ENCODE peak calls at places on chromosome 5, in nine cellular contexts. C is omental fat pad; F is activated T-cell treated with anti-CD3 and anti-CD28 coated beads, Interleukin-2, amount 50 U/mL, for 24 hours; T is NCI-H345; A is NCI-H1694; E is Kasumi-1; N is mucosa of descending colon; O is stimulated activated CD8-positive, alpha-beta memory T cell treated with anti-CD3 and anti-CD28 coated beads, Interleukin-2, amount 100 ng/mL, for 48 hours; L is EL. U is an unnamed sample.

GRCh38 chr5:177601577-177602457 is 1.9 kb downstream of the B4GALT7 start:
- DNase-seq in O (no peak), E (no peak), L (no peak), N (no peak), F (peak), C (no peak), T (no peak), A (no peak), U (no peak)

GRCh38 chr5:539469-540214 is 15.4 kb upstream of the SLC9A3 start:
- DNase-seq in A (no peak), O (no peak), N (no peak), F (no peak), T (no peak), C (no peak), L (no peak), E (no peak), U (no peak)

GRCh38 chr5:84383816-84384603 is 670 bp downstream of the EDIL3 start:
- DNase-seq in E (peak), N (peak), L (no peak), T (peak), C (no peak), A (no peak), O (no peak), F (no peak), U (peak)

GRCh38 chr5:52990531-52990925 is 1.4 kb downstream of the ITGA2 start:
- DNase-seq in C (no peak), A (no peak), T (no peak), O (no peak), F (no peak), N (no peak), L (no peak), E (no peak), U (no peak)

GRCh38 chr5:81631124-81631523 is 119.8 kb downstream of the SSBP2 start:
- DNase-seq in T (no peak), O (no peak), N (no peak), C (no peak), E (no peak), F (no peak), L (no peak), A (no peak), U (no peak)

GRCh38 chr5:141135030-141135717 is at the start of gene PCDHB5:
- DNase-seq in N (no peak), T (no peak), C (no peak), F (no peak), O (no peak), E (no peak), A (peak), L (peak), U (no peak)

GRCh38 chr5:148961261-148962199 is 101.3 kb downstream of the SH3TC2 start:
- DNase-seq in A (no peak), N (no peak), C (no peak), O (no peak), F (no peak), T (no peak), E (no peak), L (no peak), U (no peak)

GRCh38 chr5:115532517-115532916 is 12.1 kb downstream of the FEM1C start:
- DNase-seq in N (no peak), E (no peak), C (no peak), A (no peak), F (no peak), O (no peak), T (no peak), L (peak), U (no peak)

GRCh38 chr5:65508978-65509377 is 27.3 kb upstream of the ADAMTS6 start:
- DNase-seq in E (no peak), C (no peak), T (no peak), O (no peak), F (no peak), N (no peak), L (no peak), A (no peak), U (no peak)

GRCh38 chr5:156815988-156816599 is 34.0 kb upstream of the PPP1R2B start:
- DNase-seq in F (no peak), A (peak), N (no peak), C (no peak), E (peak), T (peak), O (peak), L (peak), U (no peak)

GRCh38 chr5:72242796-72243475 is 77.1 kb downstream of the MRPS27 start:
- DNase-seq in N (no peak), L (no peak), C (no peak), O (no peak), A (peak), T (no peak), E (no peak), F (no peak), U (no peak)

GRCh38 chr5:153159611-153160010 is 330.9 kb upstream of the GRIA1 start:
- DNase-seq in F (no peak), T (peak), E (no peak), O (no peak), A (no peak), L (peak), C (no peak), N (no peak), U (no peak)

GRCh38 chr5:423626-424258 is 19.2 kb upstream of the EXOC3 start:
- DNase-seq in A (no peak), F (peak), C (no peak), N (peak), E (no peak), T (no peak), O (no peak), L (no peak), U (no peak)

U was measured in H1.